ENCODE peak calls at places on chromosomes 2 and 18, in ten cellular contexts. One of them, this sample, is unnamed.

GRCh38 chr2:113080134-113080533 is 12.4 kb downstream of the IL1F10 start:
- DNase-seq in astrocyte of the spinal cord: peak
- DNase-seq in fibroblast of pulmonary artery: peak
- DNase-seq in HFF-Myc: no peak
- DNase-seq in neural crest cell: peak
- DNase-seq in lower lobe of right lung: peak
- DNase-seq in BJ: no peak
- DNase-seq in IMR-90: no peak
- DNase-seq in A549: peak
- DNase-seq in heart left ventricle: no peak
- DNase-seq in this sample: peak

GRCh38 chr2:27291865-27292264 is 9.6 kb downstream of the TRIM54 start:
- DNase-seq in astrocyte of the spinal cord: no peak
- DNase-seq in fibroblast of pulmonary artery: no peak
- DNase-seq in HFF-Myc: no peak
- DNase-seq in neural crest cell: no peak
- DNase-seq in lower lobe of right lung: no peak
- DNase-seq in BJ: no peak
- DNase-seq in IMR-90: no peak
- DNase-seq in A549: peak
- DNase-seq in heart left ventricle: peak
- DNase-seq in this sample: no peak

GRCh38 chr2:60525859-60526258 is 27.6 kb downstream of the BCL11A start:
- DNase-seq in astrocyte of the spinal cord: no peak
- DNase-seq in fibroblast of pulmonary artery: no peak
- DNase-seq in HFF-Myc: no peak
- DNase-seq in neural crest cell: no peak
- DNase-seq in lower lobe of right lung: no peak
- DNase-seq in BJ: no peak
- DNase-seq in IMR-90: no peak
- DNase-seq in A549: no peak
- DNase-seq in heart left ventricle: no peak
- DNase-seq in this sample: no peak

GRCh38 chr2:61660511-61661388 is 122.6 kb upstream of the XPO1 start:
- DNase-seq in astrocyte of the spinal cord: peak
- DNase-seq in fibroblast of pulmonary artery: peak
- DNase-seq in HFF-Myc: no peak
- DNase-seq in neural crest cell: no peak
- DNase-seq in lower lobe of right lung: no peak
- DNase-seq in BJ: no peak
- DNase-seq in IMR-90: no peak
- DNase-seq in A549: no peak
- DNase-seq in heart left ventricle: peak
- DNase-seq in this sample: no peak

GRCh38 chr2:240958366-240959213 is 39.8 kb upstream of the SNED1 start:
- DNase-seq in astrocyte of the spinal cord: no peak
- DNase-seq in fibroblast of pulmonary artery: no peak
- DNase-seq in HFF-Myc: no peak
- DNase-seq in neural crest cell: no peak
- DNase-seq in lower lobe of right lung: no peak
- DNase-seq in BJ: no peak
- DNase-seq in IMR-90: no peak
- DNase-seq in A549: no peak
- DNase-seq in heart left ventricle: peak
- DNase-seq in this sample: peak

GRCh38 chr2:227582369-227582768 is 16.3 kb upstream of the SCYGR2 start:
- DNase-seq in astrocyte of the spinal cord: no peak
- DNase-seq in fibroblast of pulmonary artery: no peak
- DNase-seq in HFF-Myc: no peak
- DNase-seq in neural crest cell: no peak
- DNase-seq in lower lobe of right lung: no peak
- DNase-seq in BJ: no peak
- DNase-seq in IMR-90: no peak
- DNase-seq in A549: no peak
- DNase-seq in heart left ventricle: no peak
- DNase-seq in this sample: no peak

GRCh38 chr18:76873311-76873710 is 51.0 kb downstream of the ZNF236 start:
- DNase-seq in astrocyte of the spinal cord: no peak
- DNase-seq in fibroblast of pulmonary artery: no peak
- DNase-seq in HFF-Myc: no peak
- DNase-seq in neural crest cell: no peak
- DNase-seq in lower lobe of right lung: no peak
- DNase-seq in BJ: no peak
- DNase-seq in IMR-90: no peak
- DNase-seq in A549: no peak
- DNase-seq in heart left ventricle: no peak
- DNase-seq in this sample: no peak

GRCh38 chr2:233414777-233415570 is 60.7 kb downstream of the DGKD start:
- DNase-seq in astrocyte of the spinal cord: peak
- DNase-seq in fibroblast of pulmonary artery: no peak
- DNase-seq in HFF-Myc: no peak
- DNase-seq in neural crest cell: no peak
- DNase-seq in lower lobe of right lung: no peak
- DNase-seq in BJ: no peak
- DNase-seq in IMR-90: peak
- DNase-seq in A549: no peak
- DNase-seq in heart left ventricle: peak
- DNase-seq in this sample: no peak

GRCh38 chr2:139122711-139123158 is 342.5 kb upstream of the NXPH2 start:
- DNase-seq in astrocyte of the spinal cord: peak
- DNase-seq in fibroblast of pulmonary artery: peak
- DNase-seq in HFF-Myc: no peak
- DNase-seq in neural crest cell: no peak
- DNase-seq in lower lobe of right lung: no peak
- DNase-seq in BJ: no peak
- DNase-seq in IMR-90: no peak
- DNase-seq in A549: no peak
- DNase-seq in heart left ventricle: no peak
- DNase-seq in this sample: no peak

GRCh38 chr2:157418215-157418614 is 25.7 kb downstream of the CYTIP start:
- DNase-seq in astrocyte of the spinal cord: no peak
- DNase-seq in fibroblast of pulmonary artery: no peak
- DNase-seq in HFF-Myc: no peak
- DNase-seq in neural crest cell: no peak
- DNase-seq in lower lobe of right lung: no peak
- DNase-seq in BJ: no peak
- DNase-seq in IMR-90: no peak
- DNase-seq in A549: no peak
- DNase-seq in heart left ventricle: no peak
- DNase-seq in this sample: no peak

GRCh38 chr2:236664131-236664530 is 94.5 kb downstream of the ACKR3 start:
- DNase-seq in astrocyte of the spinal cord: no peak
- DNase-seq in fibroblast of pulmonary artery: no peak
- DNase-seq in HFF-Myc: no peak
- DNase-seq in neural crest cell: no peak
- DNase-seq in lower lobe of right lung: no peak
- DNase-seq in BJ: no peak
- DNase-seq in IMR-90: no peak
- DNase-seq in A549: no peak
- DNase-seq in heart left ventricle: no peak
- DNase-seq in this sample: no peak

GRCh38 chr2:36701391-36701795 is 4.9 kb downstream of the VIT start:
- DNase-seq in astrocyte of the spinal cord: no peak
- DNase-seq in fibroblast of pulmonary artery: no peak
- DNase-seq in HFF-Myc: no peak
- DNase-seq in neural crest cell: no peak
- DNase-seq in lower lobe of right lung: no peak
- DNase-seq in BJ: no peak
- DNase-seq in IMR-90: peak
- DNase-seq in A549: no peak
- DNase-seq in heart left ventricle: no peak
- DNase-seq in this sample: no peak

GRCh38 chr2:195363496-195363895 is 293.5 kb upstream of the SLC39A10 start:
- DNase-seq in astrocyte of the spinal cord: peak
- DNase-seq in fibroblast of pulmonary artery: peak
- DNase-seq in HFF-Myc: no peak
- DNase-seq in neural crest cell: no peak
- DNase-seq in lower lobe of right lung: no peak
- DNase-seq in BJ: no peak
- DNase-seq in IMR-90: peak
- DNase-seq in A549: no peak
- DNase-seq in heart left ventricle: no peak
- DNase-seq in this sample: no peak

GRCh38 chr2:174697267-174697666 is 67.0 kb downstream of the CHRNA1 start:
- DNase-seq in astrocyte of the spinal cord: peak
- DNase-seq in fibroblast of pulmonary artery: peak
- DNase-seq in HFF-Myc: no peak
- DNase-seq in neural crest cell: peak
- DNase-seq in lower lobe of right lung: peak
- DNase-seq in BJ: no peak
- DNase-seq in IMR-90: peak
- DNase-seq in A549: peak
- DNase-seq in heart left ventricle: peak
- DNase-seq in this sample: peak

GRCh38 chr2:26961603-26962184 is 8.7 kb upstream of the MAPRE3 start:
- DNase-seq in astrocyte of the spinal cord: peak
- DNase-seq in fibroblast of pulmonary artery: peak
- DNase-seq in HFF-Myc: peak
- DNase-seq in neural crest cell: peak
- DNase-seq in lower lobe of right lung: peak
- DNase-seq in BJ: no peak
- DNase-seq in IMR-90: peak
- DNase-seq in A549: peak
- DNase-seq in heart left ventricle: peak
- DNase-seq in this sample: peak

GRCh38 chr2:75526842-75527241 is 33.9 kb downstream of the EVA1A start:
- DNase-seq in astrocyte of the spinal cord: no peak
- DNase-seq in fibroblast of pulmonary artery: no peak
- DNase-seq in HFF-Myc: no peak
- DNase-seq in neural crest cell: no peak
- DNase-seq in lower lobe of right lung: no peak
- DNase-seq in BJ: no peak
- DNase-seq in IMR-90: no peak
- DNase-seq in A549: no peak
- DNase-seq in heart left ventricle: no peak
- DNase-seq in this sample: no peak

GRCh38 chr2:75524276-75524911 is 36.3 kb downstream of the EVA1A start:
- DNase-seq in astrocyte of the spinal cord: no peak
- DNase-seq in fibroblast of pulmonary artery: no peak
- DNase-seq in HFF-Myc: no peak
- DNase-seq in neural crest cell: no peak
- DNase-seq in lower lobe of right lung: no peak
- DNase-seq in BJ: no peak
- DNase-seq in IMR-90: no peak
- DNase-seq in A549: no peak
- DNase-seq in heart left ventricle: no peak
- DNase-seq in this sample: no peak

GRCh38 chr2:75523313-75524275 is 37.1 kb downstream of the EVA1A start:
- DNase-seq in astrocyte of the spinal cord: peak
- DNase-seq in fibroblast of pulmonary artery: peak
- DNase-seq in HFF-Myc: no peak
- DNase-seq in neural crest cell: no peak
- DNase-seq in lower lobe of right lung: no peak
- DNase-seq in BJ: no peak
- DNase-seq in IMR-90: peak
- DNase-seq in A549: peak
- DNase-seq in heart left ventricle: no peak
- DNase-seq in this sample: no peak

GRCh38 chr2:75527676-75528075 is 33.1 kb downstream of the EVA1A start:
- DNase-seq in astrocyte of the spinal cord: no peak
- DNase-seq in fibroblast of pulmonary artery: no peak
- DNase-seq in HFF-Myc: no peak
- DNase-seq in neural crest cell: no peak
- DNase-seq in lower lobe of right lung: no peak
- DNase-seq in BJ: no peak
- DNase-seq in IMR-90: no peak
- DNase-seq in A549: no peak
- DNase-seq in heart left ventricle: no peak
- DNase-seq in this sample: no peak

GRCh38 chr2:75525434-75526308 is 35.1 kb downstream of the EVA1A start:
- DNase-seq in astrocyte of the spinal cord: peak
- DNase-seq in fibroblast of pulmonary artery: no peak
- DNase-seq in HFF-Myc: no peak
- DNase-seq in neural crest cell: no peak
- DNase-seq in lower lobe of right lung: no peak
- DNase-seq in BJ: no peak
- DNase-seq in IMR-90: peak
- DNase-seq in A549: no peak
- DNase-seq in heart left ventricle: no peak
- DNase-seq in this sample: no peak
- TF ChIP-seq CTCF in astrocyte of the spinal cord: no peak
- TF ChIP-seq CTCF in fibroblast of pulmonary artery: no peak
- TF ChIP-seq CTCF in HFF-Myc: no peak
- TF ChIP-seq CTCF in neural crest cell: no peak
- TF ChIP-seq CTCF in lower lobe of right lung: no peak
- TF ChIP-seq CTCF in BJ: no peak
- TF ChIP-seq CTCF in IMR-90: no peak
- TF ChIP-seq CTCF in A549: no peak
- TF ChIP-seq CTCF in heart left ventricle: no peak
- TF ChIP-seq CTCF in this sample: no peak

GRCh38 chr2:208819190-208819589 is 412.6 kb downstream of the PTH2R start:
- DNase-seq in astrocyte of the spinal cord: no peak
- DNase-seq in fibroblast of pulmonary artery: no peak
- DNase-seq in HFF-Myc: no peak
- DNase-seq in neural crest cell: no peak
- DNase-seq in lower lobe of right lung: no peak
- DNase-seq in BJ: no peak
- DNase-seq in IMR-90: no peak
- DNase-seq in A549: no peak
- DNase-seq in heart left ventricle: no peak
- DNase-seq in this sample: no peak
- TF ChIP-seq CTCF in astrocyte of the spinal cord: no peak
- TF ChIP-seq CTCF in fibroblast of pulmonary artery: no peak
- TF ChIP-seq CTCF in HFF-Myc: no peak
- TF ChIP-seq CTCF in neural crest cell: no peak
- TF ChIP-seq CTCF in lower lobe of right lung: no peak
- TF ChIP-seq CTCF in BJ: no peak
- TF ChIP-seq CTCF in IMR-90: no peak
- TF ChIP-seq CTCF in A549: no peak
- TF ChIP-seq CTCF in heart left ventricle: no peak
- TF ChIP-seq CTCF in this sample: no peak

GRCh38 chr18:34867520-34867919 is 157.4 kb downstream of the DTNA start:
- DNase-seq in astrocyte of the spinal cord: no peak
- DNase-seq in fibroblast of pulmonary artery: peak
- DNase-seq in HFF-Myc: no peak
- DNase-seq in neural crest cell: peak
- DNase-seq in lower lobe of right lung: no peak
- DNase-seq in BJ: no peak
- DNase-seq in IMR-90: no peak
- DNase-seq in A549: no peak
- DNase-seq in heart left ventricle: peak
- DNase-seq in this sample: no peak
- TF ChIP-seq CTCF in astrocyte of the spinal cord: peak
- TF ChIP-seq CTCF in fibroblast of pulmonary artery: no peak
- TF ChIP-seq CTCF in HFF-Myc: peak
- TF ChIP-seq CTCF in neural crest cell: peak
- TF ChIP-seq CTCF in lower lobe of right lung: no peak
- TF ChIP-seq CTCF in BJ: no peak
- TF ChIP-seq CTCF in IMR-90: no peak
- TF ChIP-seq CTCF in A549: no peak
- TF ChIP-seq CTCF in heart left ventricle: no peak
- TF ChIP-seq CTCF in this sample: no peak

DNA sequence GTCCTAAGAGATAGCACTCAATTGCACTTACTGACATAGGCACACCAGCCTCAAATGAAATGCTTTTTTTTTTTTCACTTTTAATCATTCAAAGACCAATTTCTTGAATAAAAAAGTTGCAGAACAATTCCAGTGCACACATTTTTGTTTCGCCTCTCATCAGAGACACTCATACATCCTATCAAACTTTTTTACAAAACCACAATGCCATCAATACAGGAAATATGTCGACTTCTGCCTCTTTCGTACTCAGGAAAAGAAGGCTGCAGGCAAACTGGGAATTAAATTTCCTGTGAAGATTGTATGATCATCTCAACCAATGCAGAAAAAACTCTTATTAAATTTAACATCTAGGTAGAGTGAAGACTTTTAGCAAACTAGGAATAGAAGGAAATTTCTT is 112.4 kb downstream of the DNER start:
- DNase-seq in astrocyte of the spinal cord: peak
- DNase-seq in fibroblast of pulmonary artery: no peak
- DNase-seq in HFF-Myc: no peak
- DNase-seq in neural crest cell: no peak
- DNase-seq in lower lobe of right lung: no peak
- DNase-seq in BJ: no peak
- DNase-seq in IMR-90: no peak
- DNase-seq in A549: no peak
- DNase-seq in heart left ventricle: no peak
- DNase-seq in this sample: no peak
- TF ChIP-seq CTCF in astrocyte of the spinal cord: no peak
- TF ChIP-seq CTCF in fibroblast of pulmonary artery: no peak
- TF ChIP-seq CTCF in HFF-Myc: no peak
- TF ChIP-seq CTCF in neural crest cell: no peak
- TF ChIP-seq CTCF in lower lobe of right lung: no peak
- TF ChIP-seq CTCF in BJ: no peak
- TF ChIP-seq CTCF in IMR-90: no peak
- TF ChIP-seq CTCF in A549: no peak
- TF ChIP-seq CTCF in heart left ventricle: no peak
- TF ChIP-seq CTCF in this sample: no peak